ENCODE peak calls at places on chromosomes 6 and 20, in four cellular contexts. One of them, this sample, is unnamed.
A peak's percentile ranks its signal among the peaks of the same experiment; 100 is the strongest.

GRCh38 chr6:25312703-25313102 is 33.5 kb downstream of the CARMIL1 start:
- DNase-seq in M059J: peak; percentile 86
- DNase-seq in upper lobe of right lung: no peak
- DNase-seq in T follicular helper cell: no peak
- DNase-seq in this sample: no peak

GRCh38 chr20:38229376-38230252 is 30.9 kb downstream of the KIAA1755 start:
- DNase-seq in T follicular helper cell: no peak
- DNase-seq in M059J: peak; percentile 55
- DNase-seq in upper lobe of right lung: no peak
- DNase-seq in this sample: no peak

GRCh38 chr6:52286798-52287432 is 2.4 kb upstream of the MCM3 start:
- DNase-seq in T follicular helper cell: peak; percentile 33
- DNase-seq in upper lobe of right lung: peak; percentile 78
- DNase-seq in M059J: peak; percentile 82
- DNase-seq in this sample: peak; percentile 50

GRCh38 chr20:48783533-48784272 is 44.1 kb downstream of the PREX1 start:
- DNase-seq in M059J: peak; percentile 43
- DNase-seq in upper lobe of right lung: peak; percentile 37
- DNase-seq in T follicular helper cell: peak; percentile 46
- DNase-seq in this sample: peak; percentile 30

GRCh38 chr6:5681480-5681879 is 325.2 kb downstream of the NRN1 start:
- DNase-seq in M059J: no peak
- DNase-seq in T follicular helper cell: no peak
- DNase-seq in upper lobe of right lung: no peak
- DNase-seq in this sample: no peak

GRCh38 chr6:162963861-162964260 is 236.1 kb downstream of the PACRG start:
- DNase-seq in upper lobe of right lung: no peak
- DNase-seq in M059J: no peak
- DNase-seq in T follicular helper cell: no peak
- DNase-seq in this sample: no peak

GRCh38 chr6:117497237-117497636 is 14.8 kb downstream of the DCBLD1 start:
- DNase-seq in M059J: no peak
- DNase-seq in upper lobe of right lung: no peak
- DNase-seq in T follicular helper cell: no peak
- DNase-seq in this sample: no peak

GRCh38 chr6:37693079-37693478 is 4.6 kb downstream of the MDGA1 start:
- DNase-seq in upper lobe of right lung: no peak
- DNase-seq in M059J: no peak
- DNase-seq in T follicular helper cell: no peak
- DNase-seq in this sample: no peak

GRCh38 chr6:1383729-1384548 is 5.4 kb upstream of the FOXF2 start:
- DNase-seq in M059J: no peak
- DNase-seq in upper lobe of right lung: no peak
- DNase-seq in T follicular helper cell: no peak
- DNase-seq in this sample: no peak

GRCh38 chr6:121823437-121823851 is 388.0 kb downstream of the GJA1 start:
- DNase-seq in upper lobe of right lung: no peak
- DNase-seq in M059J: peak; percentile 35
- DNase-seq in T follicular helper cell: no peak
- DNase-seq in this sample: no peak

GRCh38 chr20:2108987-2109386 is 7.4 kb downstream of the STK35 start:
- DNase-seq in upper lobe of right lung: no peak
- DNase-seq in T follicular helper cell: no peak
- DNase-seq in M059J: peak; percentile 90
- DNase-seq in this sample: no peak

GRCh38 chr6:56692586-56693245 is 50.0 kb upstream of the DST start:
- DNase-seq in upper lobe of right lung: no peak
- DNase-seq in T follicular helper cell: no peak
- DNase-seq in M059J: peak; percentile 29
- DNase-seq in this sample: no peak

GRCh38 chr6:89688328-89688727 is 49.8 kb upstream of the LYRM2 start:
- DNase-seq in M059J: no peak
- DNase-seq in upper lobe of right lung: no peak
- DNase-seq in T follicular helper cell: no peak
- DNase-seq in this sample: no peak

GRCh38 chr6:150535818-150536220 is 63.9 kb upstream of the PLEKHG1 start:
- DNase-seq in M059J: no peak
- DNase-seq in T follicular helper cell: no peak
- DNase-seq in upper lobe of right lung: no peak
- DNase-seq in this sample: no peak

GRCh38 chr20:48096212-48096875 is 311.1 kb upstream of the SULF2 start:
- DNase-seq in M059J: no peak
- DNase-seq in upper lobe of right lung: peak; percentile 39
- DNase-seq in T follicular helper cell: no peak
- DNase-seq in this sample: no peak

GRCh38 chr20:1802385-1803215 is 92.6 kb upstream of the SIRPA start:
- DNase-seq in M059J: peak; percentile 74
- DNase-seq in upper lobe of right lung: peak; percentile 86
- DNase-seq in T follicular helper cell: no peak
- DNase-seq in this sample: no peak

GRCh38 chr6:132131777-132132176 is 180.6 kb upstream of the CCN2 start:
- DNase-seq in M059J: peak; percentile 100
- DNase-seq in upper lobe of right lung: no peak
- DNase-seq in T follicular helper cell: no peak
- DNase-seq in this sample: no peak

GRCh38 chr6:157791461-157791860 is 31.6 kb upstream of the SNX9 start:
- DNase-seq in upper lobe of right lung: no peak
- DNase-seq in M059J: no peak
- DNase-seq in T follicular helper cell: no peak
- DNase-seq in this sample: no peak

GRCh38 chr20:20150241-20150640 is 97.9 kb downstream of the CFAP61 start:
- DNase-seq in T follicular helper cell: no peak
- DNase-seq in M059J: no peak
- DNase-seq in upper lobe of right lung: no peak
- DNase-seq in this sample: no peak

GRCh38 chr20:34493646-34494045 is 22.6 kb upstream of the DYNLRB1 start:
- DNase-seq in upper lobe of right lung: no peak
- DNase-seq in T follicular helper cell: no peak
- DNase-seq in M059J: no peak
- DNase-seq in this sample: no peak

GRCh38 chr6:63904844-63905243 is 269.2 kb downstream of the PHF3 start:
- DNase-seq in upper lobe of right lung: no peak
- DNase-seq in M059J: peak; percentile 90
- DNase-seq in T follicular helper cell: no peak
- DNase-seq in this sample: no peak

GRCh38 chr6:40735126-40735920 is 148.2 kb upstream of the LRFN2 start:
- DNase-seq in upper lobe of right lung: no peak
- DNase-seq in M059J: peak; percentile 51
- DNase-seq in T follicular helper cell: no peak
- DNase-seq in this sample: no peak

GRCh38 chr20:47493954-47494293 is 7.8 kb upstream of the NCOA3 start:
- DNase-seq in M059J: no peak
- DNase-seq in upper lobe of right lung: no peak
- DNase-seq in T follicular helper cell: no peak
- DNase-seq in this sample: no peak